ENCODE peak calls at places on chromosomes 11 and 22, in eight cellular contexts. K is tibial nerve; W is GF-D8; A is ELR; X is PC-9; B is stimulated activated CD4-positive, alpha-beta T cell treated with anti-CD3 and anti-CD28 coated beads, Interleukin-4, amount 100 ng/mL, for 4 hours; M is SHP77 treated with DMSO at 0.1 percent for 48 hours; I is hypothalamus. F is an unnamed sample.

GRCh38 chr11:36216061-36216615 is 73.1 kb downstream of the COMMD9 start:
- DNase-seq in K (no peak), W (no peak), A (no peak), X (no peak), B (no peak), M (no peak), I (no peak), F (no peak)

GRCh38 chr11:36409152-36409713 is 100.8 kb downstream of the TRAF6 start:
- DNase-seq in K (no peak), W (peak; percentile 54), A (peak; percentile 45), X (no peak), B (no peak), M (no peak), I (no peak), F (no peak)

GRCh38 chr11:94449029-94449428 is 44.6 kb downstream of the MRE11 start:
- DNase-seq in K (no peak), W (no peak), A (peak; percentile 3), X (no peak), B (no peak), M (no peak), I (no peak), F (no peak)

GRCh38 chr22:30292069-30292970 is 3.0 kb upstream of the CASTOR1 start:
- DNase-seq in K (no peak), W (no peak), A (no peak), X (no peak), B (no peak), M (no peak), I (no peak), F (no peak)

GRCh38 chr11:102837151-102837550 is 6.3 kb downstream of the MMP3 start:
- DNase-seq in K (no peak), W (no peak), A (no peak), X (peak; percentile 5), B (no peak), M (no peak), I (no peak), F (no peak)

GRCh38 chr11:128492903-128493569 is 94.3 kb downstream of the ETS1 start:
- DNase-seq in K (no peak), W (no peak), A (no peak), X (no peak), B (no peak), M (no peak), I (no peak), F (no peak)

GRCh38 chr22:37154925-37155712 is 5.4 kb upstream of the IL2RB start:
- DNase-seq in K (no peak), W (no peak), A (peak; percentile 58), X (peak; percentile 64), B (no peak), M (no peak), I (no peak), F (no peak)

GRCh38 chr22:45496451-45496941 is 6.2 kb upstream of the FBLN1 start:
- DNase-seq in K (no peak), W (no peak), A (no peak), X (peak; percentile 54), B (no peak), M (no peak), I (no peak), F (no peak)

GRCh38 chr11:3836903-3837302 is 3.9 kb downstream of the RHOG start:
- DNase-seq in K (no peak), W (peak; percentile 45), A (no peak), X (no peak), B (peak; percentile 49), M (no peak), I (no peak), F (no peak)

GRCh38 chr22:47023871-47024270 is 261.4 kb downstream of the TBC1D22A start:
- DNase-seq in K (no peak), W (no peak), A (no peak), X (no peak), B (no peak), M (no peak), I (no peak), F (no peak)

GRCh38 chr11:35173011-35173511 is 34.1 kb downstream of the CD44 start:
- DNase-seq in K (peak; percentile 47), W (no peak), A (no peak), X (peak; percentile 98), B (no peak), M (no peak), I (no peak), F (no peak)

GRCh38 chr22:41563051-41563711 is 2.4 kb downstream of the CSDC2 start:
- DNase-seq in K (no peak), W (no peak), A (peak; percentile 89), X (peak; percentile 72), B (no peak), M (no peak), I (no peak), F (peak; percentile 64)

GRCh38 chr11:17979770-17980371 is 33.0 kb downstream of the SERGEF start:
- DNase-seq in K (peak; percentile 42), W (no peak), A (peak; percentile 44), X (no peak), B (peak; percentile 2), M (peak; percentile 8), I (no peak), F (no peak)